ENCODE peak calls at places on chromosomes 11 and 22, in four cellular contexts. O is progenitor cell of endocrine pancreas, C is fibroblast of pulmonary artery, W is chondrocyte. J is an unnamed sample.

GRCh38 chr11:120178441-120179070 is 32.3 kb upstream of the OAF start:
- DNase-seq in O (no peak), C (no peak), W (peak; percentile 37), J (no peak)

GRCh38 chr11:68008381-68009337 is 1.5 kb upstream of the ALDH3B1 start:
- DNase-seq in O (no peak), C (no peak), W (peak; percentile 67), J (peak; percentile 49)

GRCh38 chr11:128464878-128465277 is 122.5 kb downstream of the ETS1 start:
- DNase-seq in O (no peak), C (no peak), W (no peak), J (no peak)

GRCh38 chr22:29166180-29166579 is 39.5 kb upstream of the EMID1 start:
- DNase-seq in O (no peak), C (no peak), W (peak; percentile 37), J (no peak)

GRCh38 chr11:35013514-35014191 is 97.2 kb downstream of the PDHX start:
- DNase-seq in O (no peak), C (peak; percentile 29), W (no peak), J (no peak)

GRCh38 chr11:117395476-117395875 is 67.8 kb downstream of the CEP164 start:
- DNase-seq in O (no peak), C (no peak), W (no peak), J (peak; percentile 12)

GRCh38 chr11:61814242-61814957 is 2.4 kb downstream of the FADS1 start:
- DNase-seq in O (no peak), C (peak; percentile 49), W (peak; percentile 54), J (peak; percentile 17)

GRCh38 chr22:19402642-19403191 is 28.8 kb downstream of the HIRA start:
- DNase-seq in O (no peak), C (no peak), W (no peak), J (no peak)

GRCh38 chr22:38313384-38313955 is 3.8 kb downstream of the CSNK1E start:
- DNase-seq in O (no peak), C (peak; percentile 91), W (no peak), J (peak; percentile 35)

GRCh38 chr11:69384548-69385465 is 90.9 kb downstream of the MYEOV start:
- DNase-seq in O (no peak), C (no peak), W (peak; percentile 91), J (no peak)

GRCh38 chr22:39592104-39593060 is 21.8 kb downstream of the CACNA1I start:
- DNase-seq in O (no peak), C (peak; percentile 69), W (no peak), J (peak; percentile 95)

GRCh38 chr11:62071408-62071807 is 52.4 kb upstream of the INCENP start:
- DNase-seq in O (no peak), C (no peak), W (no peak), J (no peak)

GRCh38 chr11:97909544-97910394 is 1111.0 kb upstream of the CNTN5 start:
- DNase-seq in O (no peak), C (peak; percentile 73), W (no peak), J (no peak)

GRCh38 chr11:46553746-46554204 is 40.0 kb downstream of the AMBRA1 start:
- DNase-seq in O (no peak), C (no peak), W (no peak), J (no peak)

GRCh38 chr11:17473071-17473744 is 3.4 kb downstream of the ABCC8 start:
- DNase-seq in O (no peak), C (no peak), W (no peak), J (no peak)

GRCh38 chr11:10666976-10667892 is 26.3 kb downstream of the IRAG1 start:
- DNase-seq in O (no peak), C (no peak), W (no peak), J (no peak)

GRCh38 chr11:35030716-35031213 is 108.2 kb upstream of the CD44 start:
- DNase-seq in O (no peak), C (peak; percentile 92), W (no peak), J (peak; percentile 6)

GRCh38 chr22:25447067-25447688 is 117.3 kb upstream of the GRK3 start:
- DNase-seq in O (no peak), C (no peak), W (no peak), J (peak; percentile 66)

GRCh38 chr11:78645226-78646202 is 70.8 kb upstream of the NARS2 start:
- DNase-seq in O (peak; percentile 78), C (peak; percentile 77), W (no peak), J (peak; percentile 78)

GRCh38 chr11:8566613-8567210 is 27.3 kb downstream of the STK33 start:
- DNase-seq in O (no peak), C (peak; percentile 68), W (no peak), J (no peak)

GRCh38 chr22:32607086-32607485 is 132.5 kb downstream of the FBXO7 start:
- DNase-seq in O (no peak), C (no peak), W (no peak), J (no peak)

GRCh38 chr22:44331881-44332714 is 19.3 kb upstream of the SHISAL1 start:
- DNase-seq in O (no peak), C (peak; percentile 27), W (no peak), J (no peak)

GRCh38 chr22:23212061-23213030 is 32.0 kb downstream of the BCR start:
- DNase-seq in O (no peak), C (no peak), W (no peak), J (peak; percentile 4)

GRCh38 chr11:102727890-102728289 is 3.1 kb upstream of the MMP8 start:
- DNase-seq in O (no peak), C (peak; percentile 40), W (no peak), J (no peak)

GRCh38 chr11:57646756-57647303 is 2.9 kb downstream of the YPEL4 start:
- DNase-seq in O (no peak), C (no peak), W (no peak), J (no peak)

GRCh38 chr11:46238078-46238966 is 39.1 kb upstream of the CREB3L1 start:
- DNase-seq in O (peak; percentile 59), C (peak; percentile 85), W (no peak), J (peak; percentile 29)

GRCh38 chr11:109123811-109124787 is 297.9 kb upstream of the C11orf87 start:
- DNase-seq in O (no peak), C (peak; percentile 35), W (no peak), J (peak; percentile 54)

GRCh38 chr22:38923463-38924196 is 33.8 kb upstream of the APOBEC3A start:
- DNase-seq in O (no peak), C (peak; percentile 69), W (no peak), J (peak; percentile 88)

GRCh38 chr11:95531116-95531515 is 258.5 kb downstream of the FAM76B start:
- DNase-seq in O (no peak), C (peak; percentile 26), W (no peak), J (no peak)

GRCh38 chr22:21451545-21452520 is 15.4 kb upstream of the TMEM191C start:
- DNase-seq in O (no peak), C (no peak), W (peak; percentile 71), J (no peak)

GRCh38 chr22:21450858-21451331 is 16.3 kb upstream of the TMEM191C start:
- DNase-seq in O (no peak), C (no peak), W (peak; percentile 55), J (no peak)

GRCh38 chr22:21448627-21449416 is 18.4 kb upstream of the TMEM191C start:
- DNase-seq in O (no peak), C (no peak), W (peak; percentile 59), J (peak; percentile 77)

GRCh38 chr22:21449531-21450319 is 17.5 kb upstream of the TMEM191C start:
- DNase-seq in O (no peak), C (no peak), W (peak; percentile 76), J (no peak)

DNA sequence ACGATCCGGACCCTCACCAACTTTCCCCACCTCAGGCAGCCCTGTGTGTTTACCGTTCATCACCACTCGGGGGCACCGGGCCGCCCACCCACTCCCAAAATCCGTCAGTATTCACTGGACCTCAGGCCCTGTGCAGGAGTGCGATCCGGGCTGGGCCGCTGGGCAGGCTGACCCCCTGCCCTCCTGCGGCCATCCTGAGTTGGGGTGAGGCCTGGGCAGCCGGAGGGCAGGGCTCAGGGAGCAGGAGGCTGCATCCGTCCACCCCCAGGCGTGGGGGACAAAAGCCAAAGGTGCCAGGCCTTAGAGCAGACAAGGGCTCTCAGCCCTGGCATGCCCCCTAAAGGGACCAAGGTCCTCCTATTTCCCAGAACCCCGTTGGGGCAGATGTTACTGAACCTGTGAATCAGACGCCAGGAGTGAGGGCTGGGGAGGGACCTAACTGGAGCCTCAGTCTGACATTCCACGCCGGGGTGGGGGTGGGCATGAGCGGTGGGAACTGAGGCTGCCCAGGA is 16.8 kb upstream of the TMEM191C start:
- DNase-seq in O (no peak), C (no peak), W (peak; percentile 67), J (no peak)
- TF ChIP-seq CTCF in O (peak; percentile 24), C (no peak), W (peak; percentile 23), J (no peak)

DNA sequence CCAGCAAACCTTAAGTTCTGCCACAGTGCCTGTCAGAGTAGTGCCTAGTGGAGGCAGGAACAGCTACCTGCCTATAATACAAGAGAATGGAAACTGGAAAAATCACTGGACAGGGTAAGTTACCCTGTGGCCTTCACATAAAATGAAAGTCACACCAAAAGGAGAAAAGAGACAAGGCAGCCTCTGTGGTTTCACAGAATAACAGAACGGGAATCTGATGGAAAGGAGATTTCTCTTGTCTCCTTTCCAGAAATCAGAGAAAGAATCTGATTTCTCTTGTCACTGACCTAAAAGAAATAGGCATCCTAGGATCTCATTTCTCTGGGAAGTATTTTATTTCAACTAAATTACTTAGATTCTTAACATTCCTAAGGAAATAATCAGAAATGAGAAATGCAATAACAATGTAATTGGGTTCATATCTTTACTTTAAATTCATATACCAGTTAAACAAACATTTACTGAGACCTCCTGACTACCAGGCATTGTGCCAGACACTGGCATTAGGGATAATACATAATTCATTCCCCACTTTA is 41.6 kb downstream of the PRCP start:
- DNase-seq in O (no peak), C (peak; percentile 71), W (no peak), J (no peak)
- TF ChIP-seq CTCF in O (no peak), C (no peak), W (no peak), J (no peak)

DNA sequence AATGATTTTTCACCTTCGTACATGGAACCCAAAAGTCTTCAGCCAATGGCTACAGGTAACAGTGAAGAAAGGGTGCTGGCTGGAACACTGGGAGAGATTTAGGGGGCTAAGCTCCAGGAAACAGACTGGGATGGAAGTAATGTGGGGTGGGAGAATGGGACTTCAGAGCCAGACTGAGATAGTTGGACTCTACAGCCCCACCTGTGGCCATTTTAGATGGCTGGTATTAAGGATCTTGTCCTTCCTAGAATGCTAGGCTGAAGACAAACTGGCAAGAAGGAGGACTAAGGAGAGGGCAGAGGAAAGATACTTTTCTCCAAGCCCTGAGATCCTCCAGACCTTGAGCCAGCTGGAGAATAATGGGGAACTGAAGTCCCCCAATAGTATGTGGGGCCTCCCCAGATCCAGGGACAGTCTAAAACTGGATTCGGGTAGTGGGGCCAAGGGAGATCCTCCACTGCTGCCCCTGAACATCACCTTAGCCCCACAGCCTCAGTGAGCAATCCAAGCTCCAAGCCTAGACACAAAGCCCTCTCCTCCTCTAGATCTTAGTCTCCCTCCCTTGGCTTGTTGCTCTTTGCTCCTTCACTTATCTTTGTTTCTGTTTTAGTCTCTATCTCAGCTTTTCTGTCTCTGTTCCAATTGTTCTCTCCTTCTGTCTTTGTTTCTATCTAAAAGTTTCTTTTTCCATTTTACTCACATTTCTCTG is 16.1 kb upstream of the RRAS2 start:
- DNase-seq in O (no peak), C (no peak), W (no peak), J (no peak)
- TF ChIP-seq CTCF in O (peak; percentile 19), C (peak; percentile 22), W (peak; percentile 37), J (no peak)

GRCh38 chr11:110433393-110434333 is 3.9 kb downstream of the FDX1 start:
- DNase-seq in O (no peak), C (peak; percentile 52), W (no peak), J (no peak)
- TF ChIP-seq CTCF in O (peak; percentile 79), C (peak; percentile 50), W (peak; percentile 87), J (peak; percentile 13)

DNA sequence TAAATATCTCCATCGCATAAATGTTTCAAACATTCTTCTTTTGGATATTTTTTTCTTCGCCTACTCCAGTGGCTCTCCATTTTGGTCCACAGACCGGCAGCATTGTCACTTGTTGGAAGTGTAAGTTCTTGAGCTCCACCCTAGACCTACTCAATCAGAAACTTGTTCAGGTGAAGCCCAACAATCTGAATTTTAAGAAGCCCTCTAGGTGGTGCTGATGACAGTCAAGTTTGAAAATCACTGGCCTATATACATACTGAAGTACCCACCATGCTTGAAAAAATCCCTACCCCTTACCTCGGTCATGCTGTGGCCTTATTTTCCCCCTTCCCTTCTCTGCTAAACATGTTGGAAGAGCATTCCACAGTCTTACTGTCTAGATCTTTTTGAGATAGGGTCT is 10.2 kb upstream of the ACAT1 start:
- DNase-seq in O (no peak), C (no peak), W (no peak), J (no peak)
- TF ChIP-seq CTCF in O (no peak), C (no peak), W (no peak), J (no peak)

J was measured in thyroid gland.